ENCODE peak calls at places on chromosomes 6 and 20, in four cellular contexts. T is breast epithelium; G is stimulated activated CD4-positive, alpha-beta T cell treated with anti-CD3 and anti-CD28 coated beads, Interleukin-15, amount 100 ng/mL, for 1 hour; F is nucleus accumbens. D is an unnamed sample.

GRCh38 chr20:35385733-35386132 is 26.0 kb downstream of the UQCC1 start:
- DNase-seq in T (no peak), F (no peak), G (no peak), D (no peak)

GRCh38 chr6:80537321-80537972 is 431.0 kb downstream of the BCKDHB start:
- DNase-seq in F (no peak), G (no peak), T (no peak), D (no peak)

GRCh38 chr20:50338479-50339195 is 148.0 kb downstream of the CEBPB start:
- DNase-seq in F (no peak), T (no peak), G (peak; percentile 20), D (no peak)

GRCh38 chr6:41063884-41064285 is 8.3 kb downstream of the OARD1 start:
- DNase-seq in F (no peak), G (no peak), T (no peak), D (no peak)

GRCh38 chr6:5457983-5458683 is 196.8 kb downstream of the FARS2 start:
- DNase-seq in F (no peak), G (no peak), T (peak; percentile 91), D (peak; percentile 87)

GRCh38 chr20:33925867-33926266 is 67.8 kb upstream of the RALY start:
- DNase-seq in G (no peak), F (no peak), T (no peak), D (no peak)

GRCh38 chr20:57904706-57905105 is 194.9 kb upstream of the PMEPA1 start:
- DNase-seq in G (no peak), F (no peak), T (no peak), D (no peak)

GRCh38 chr6:24323632-24324337 is 34.1 kb downstream of the DCDC2 start:
- DNase-seq in F (no peak), G (no peak), T (no peak), D (no peak)

GRCh38 chr6:17341891-17342290 is 51.5 kb upstream of the CAP2 start:
- DNase-seq in T (no peak), G (no peak), F (no peak), D (no peak)

GRCh38 chr6:18245642-18246041 is 18.7 kb downstream of the DEK start:
- DNase-seq in F (no peak), G (no peak), T (no peak), D (no peak)

GRCh38 chr20:59663513-59663890 is 59.2 kb downstream of the PHACTR3 start:
- DNase-seq in G (no peak), T (no peak), F (no peak), D (no peak)

GRCh38 chr6:88983532-88983931 is 20.1 kb upstream of the RNGTT start:
- DNase-seq in T (no peak), G (no peak), F (no peak), D (no peak)

GRCh38 chr20:38790210-38791053 is 15.1 kb upstream of the PPP1R16B start:
- DNase-seq in G (no peak), T (no peak), F (no peak), D (no peak)

GRCh38 chr6:16090920-16091319 is 38.0 kb upstream of the MYLIP start:
- DNase-seq in T (no peak), F (no peak), G (no peak), D (no peak)

GRCh38 chr20:45501600-45501999 is 13.8 kb downstream of the SPINT3 start:
- DNase-seq in G (no peak), T (no peak), F (no peak), D (no peak)

GRCh38 chr20:16020971-16021370 is 552.3 kb downstream of the KIF16B start:
- DNase-seq in T (no peak), G (no peak), F (no peak), D (no peak)

GRCh38 chr6:87636313-87636712 is 46.4 kb downstream of the ORC3 start:
- DNase-seq in F (no peak), T (no peak), G (no peak), D (no peak)

GRCh38 chr6:42075159-42075838 is 25.0 kb downstream of the TAF8 start:
- DNase-seq in F (peak; percentile 18), G (peak; percentile 52), T (peak; percentile 89), D (peak; percentile 87)

GRCh38 chr20:11459090-11459877 is 458.4 kb upstream of the BTBD3 start:
- DNase-seq in G (no peak), F (no peak), T (no peak), D (no peak)

GRCh38 chr6:22589118-22589517 is 19.8 kb downstream of the HDGFL1 start:
- DNase-seq in G (no peak), F (no peak), T (no peak), D (no peak)

GRCh38 chr20:17611540-17612286 is 41.8 kb downstream of the DSTN start:
- DNase-seq in F (no peak), G (no peak), T (no peak), D (peak; percentile 72)

GRCh38 chr6:136084403-136084802 is 165.7 kb downstream of the MTFR2 start:
- DNase-seq in T (no peak), F (no peak), G (no peak), D (no peak)

GRCh38 chr6:33771342-33772113 is 17.4 kb downstream of the LEMD2 start:
- DNase-seq in T (no peak), G (peak; percentile 58), F (peak; percentile 25), D (peak; percentile 77)

GRCh38 chr20:63177134-63177784 is 38.7 kb downstream of the YTHDF1 start:
- DNase-seq in T (no peak), F (no peak), G (no peak), D (no peak)

GRCh38 chr20:12287575-12287974 is 369.9 kb downstream of the BTBD3 start:
- DNase-seq in F (no peak), G (no peak), T (no peak), D (no peak)

GRCh38 chr6:31038559-31038958 is 28.3 kb downstream of the MUC22 start:
- DNase-seq in F (no peak), T (no peak), G (no peak), D (no peak)

GRCh38 chr6:170046786-170047626 is 243.9 kb downstream of the DLL1 start:
- DNase-seq in T (peak; percentile 38), F (no peak), G (no peak), D (peak; percentile 20)

GRCh38 chr6:87664943-87665342 is 37.1 kb downstream of the AKIRIN2 start:
- DNase-seq in T (no peak), G (no peak), F (no peak), D (no peak)

GRCh38 chr20:3071610-3072529 is at the start of gene OXT:
- DNase-seq in F (no peak), T (no peak), G (peak; percentile 61), D (no peak)

GRCh38 chr6:98946266-98946817 is 1.4 kb downstream of the FBXL4 start:
- DNase-seq in G (no peak), T (no peak), F (no peak), D (no peak)

GRCh38 chr6:17885079-17885478 is 102.4 kb downstream of the KIF13A start:
- DNase-seq in F (no peak), T (no peak), G (no peak), D (no peak)

GRCh38 chr6:56595490-56596122 is 47.1 kb downstream of the DST start:
- DNase-seq in T (no peak), G (peak; percentile 8), F (no peak), D (peak; percentile 34)

GRCh38 chr6:37741757-37742400 is 44.2 kb upstream of the MDGA1 start:
- DNase-seq in G (no peak), F (no peak), T (no peak), D (peak; percentile 89)